ENCODE peak calls at places on chromosomes 3 and 15, in eight cellular contexts. One of them, this sample, is unnamed.

GRCh38 chr3:62562017-62562416 is 188.7 kb upstream of the FEZF2 start:
- DNase-seq in brain microvascular endothelial cell: peak; percentile 56
- DNase-seq in epithelial cell of proximal tubule: no peak
- DNase-seq in astrocyte of the cerebellum: peak; percentile 60
- DNase-seq in GM12878: no peak
- DNase-seq in astrocyte of the spinal cord: peak; percentile 53
- DNase-seq in thoracic aorta: no peak
- DNase-seq in left ventricle myocardium inferior: no peak
- DNase-seq in this sample: no peak

GRCh38 chr3:50554553-50554952 is 13.0 kb downstream of the C3orf18 start:
- DNase-seq in left ventricle myocardium inferior: no peak
- DNase-seq in GM12878: no peak
- DNase-seq in epithelial cell of proximal tubule: no peak
- DNase-seq in brain microvascular endothelial cell: no peak
- DNase-seq in astrocyte of the cerebellum: no peak
- DNase-seq in thoracic aorta: no peak
- DNase-seq in astrocyte of the spinal cord: no peak
- DNase-seq in this sample: no peak

GRCh38 chr15:92906038-92906437 is 5.9 kb downstream of the CHD2 start:
- DNase-seq in brain microvascular endothelial cell: no peak
- DNase-seq in GM12878: no peak
- DNase-seq in astrocyte of the spinal cord: no peak
- DNase-seq in astrocyte of the cerebellum: no peak
- DNase-seq in epithelial cell of proximal tubule: no peak
- DNase-seq in left ventricle myocardium inferior: no peak
- DNase-seq in thoracic aorta: no peak
- DNase-seq in this sample: no peak

GRCh38 chr3:101811875-101812274 is 32.9 kb downstream of the NXPE3 start:
- DNase-seq in GM12878: no peak
- DNase-seq in brain microvascular endothelial cell: no peak
- DNase-seq in left ventricle myocardium inferior: no peak
- DNase-seq in thoracic aorta: no peak
- DNase-seq in astrocyte of the cerebellum: no peak
- DNase-seq in astrocyte of the spinal cord: no peak
- DNase-seq in epithelial cell of proximal tubule: no peak
- DNase-seq in this sample: no peak

GRCh38 chr15:43771816-43772215 is 5.0 kb downstream of the ELL3 start:
- DNase-seq in brain microvascular endothelial cell: no peak
- DNase-seq in astrocyte of the cerebellum: no peak
- DNase-seq in left ventricle myocardium inferior: no peak
- DNase-seq in thoracic aorta: no peak
- DNase-seq in astrocyte of the spinal cord: no peak
- DNase-seq in epithelial cell of proximal tubule: no peak
- DNase-seq in GM12878: no peak
- DNase-seq in this sample: no peak

GRCh38 chr3:141436180-141436579 is 50.6 kb upstream of the RASA2 start:
- DNase-seq in astrocyte of the spinal cord: no peak
- DNase-seq in thoracic aorta: no peak
- DNase-seq in left ventricle myocardium inferior: no peak
- DNase-seq in GM12878: no peak
- DNase-seq in epithelial cell of proximal tubule: no peak
- DNase-seq in brain microvascular endothelial cell: no peak
- DNase-seq in astrocyte of the cerebellum: no peak
- DNase-seq in this sample: no peak

GRCh38 chr3:140922634-140923033 is 19.0 kb upstream of the SLC25A36 start:
- DNase-seq in astrocyte of the spinal cord: peak; percentile 33
- DNase-seq in epithelial cell of proximal tubule: no peak
- DNase-seq in thoracic aorta: no peak
- DNase-seq in brain microvascular endothelial cell: peak; percentile 21
- DNase-seq in astrocyte of the cerebellum: no peak
- DNase-seq in GM12878: no peak
- DNase-seq in left ventricle myocardium inferior: no peak
- DNase-seq in this sample: no peak

GRCh38 chr3:71482771-71483170 is 100.8 kb downstream of the FOXP1 start:
- DNase-seq in left ventricle myocardium inferior: no peak
- DNase-seq in brain microvascular endothelial cell: no peak
- DNase-seq in astrocyte of the cerebellum: no peak
- DNase-seq in epithelial cell of proximal tubule: no peak
- DNase-seq in thoracic aorta: no peak
- DNase-seq in astrocyte of the spinal cord: no peak
- DNase-seq in GM12878: no peak
- DNase-seq in this sample: no peak

GRCh38 chr15:63369766-63370165 is 11.9 kb downstream of the CA12 start:
- DNase-seq in brain microvascular endothelial cell: no peak
- DNase-seq in left ventricle myocardium inferior: no peak
- DNase-seq in astrocyte of the cerebellum: no peak
- DNase-seq in GM12878: no peak
- DNase-seq in astrocyte of the spinal cord: no peak
- DNase-seq in epithelial cell of proximal tubule: no peak
- DNase-seq in thoracic aorta: no peak
- DNase-seq in this sample: no peak

GRCh38 chr3:64345351-64345750 is 120.1 kb upstream of the PRICKLE2 start:
- DNase-seq in left ventricle myocardium inferior: no peak
- DNase-seq in thoracic aorta: no peak
- DNase-seq in brain microvascular endothelial cell: peak; percentile 77
- DNase-seq in astrocyte of the cerebellum: peak; percentile 93
- DNase-seq in epithelial cell of proximal tubule: no peak
- DNase-seq in astrocyte of the spinal cord: peak; percentile 86
- DNase-seq in GM12878: no peak
- DNase-seq in this sample: no peak

GRCh38 chr15:68256675-68257450 is 20.7 kb upstream of the FEM1B start:
- DNase-seq in epithelial cell of proximal tubule: no peak
- DNase-seq in thoracic aorta: peak; percentile 59
- DNase-seq in brain microvascular endothelial cell: peak; percentile 62
- DNase-seq in GM12878: no peak
- DNase-seq in astrocyte of the cerebellum: peak; percentile 20
- DNase-seq in astrocyte of the spinal cord: peak; percentile 75
- DNase-seq in left ventricle myocardium inferior: peak; percentile 92
- DNase-seq in this sample: peak; percentile 89

GRCh38 chr3:124748560-124749198 is 18.4 kb downstream of the UMPS start:
- DNase-seq in GM12878: no peak
- DNase-seq in astrocyte of the cerebellum: no peak
- DNase-seq in thoracic aorta: no peak
- DNase-seq in epithelial cell of proximal tubule: no peak
- DNase-seq in left ventricle myocardium inferior: no peak
- DNase-seq in brain microvascular endothelial cell: no peak
- DNase-seq in astrocyte of the spinal cord: no peak
- DNase-seq in this sample: no peak

GRCh38 chr15:83747050-83747717 is 93.3 kb downstream of the ADAMTSL3 start:
- DNase-seq in astrocyte of the spinal cord: no peak
- DNase-seq in brain microvascular endothelial cell: peak; percentile 40
- DNase-seq in GM12878: no peak
- DNase-seq in left ventricle myocardium inferior: no peak
- DNase-seq in thoracic aorta: no peak
- DNase-seq in astrocyte of the cerebellum: peak; percentile 13
- DNase-seq in epithelial cell of proximal tubule: no peak
- DNase-seq in this sample: no peak

GRCh38 chr3:148954981-148955380 is 36.4 kb upstream of the GYG1 start:
- DNase-seq in astrocyte of the cerebellum: no peak
- DNase-seq in GM12878: no peak
- DNase-seq in astrocyte of the spinal cord: no peak
- DNase-seq in brain microvascular endothelial cell: no peak
- DNase-seq in left ventricle myocardium inferior: no peak
- DNase-seq in thoracic aorta: no peak
- DNase-seq in epithelial cell of proximal tubule: no peak
- DNase-seq in this sample: no peak

GRCh38 chr15:80066912-80067311 is 7.4 kb downstream of the ZFAND6 start:
- DNase-seq in astrocyte of the spinal cord: no peak
- DNase-seq in GM12878: no peak
- DNase-seq in thoracic aorta: no peak
- DNase-seq in left ventricle myocardium inferior: no peak
- DNase-seq in astrocyte of the cerebellum: no peak
- DNase-seq in epithelial cell of proximal tubule: no peak
- DNase-seq in brain microvascular endothelial cell: no peak
- DNase-seq in this sample: no peak

GRCh38 chr3:13188975-13189374 is 115.7 kb upstream of the IQSEC1 start:
- DNase-seq in astrocyte of the cerebellum: no peak
- DNase-seq in thoracic aorta: no peak
- DNase-seq in astrocyte of the spinal cord: no peak
- DNase-seq in left ventricle myocardium inferior: no peak
- DNase-seq in brain microvascular endothelial cell: no peak
- DNase-seq in GM12878: no peak
- DNase-seq in epithelial cell of proximal tubule: no peak
- DNase-seq in this sample: no peak

GRCh38 chr3:36714343-36714742 is 50.0 kb downstream of the DCLK3 start:
- DNase-seq in brain microvascular endothelial cell: peak; percentile 31
- DNase-seq in thoracic aorta: no peak
- DNase-seq in left ventricle myocardium inferior: no peak
- DNase-seq in astrocyte of the cerebellum: no peak
- DNase-seq in GM12878: no peak
- DNase-seq in astrocyte of the spinal cord: peak; percentile 28
- DNase-seq in epithelial cell of proximal tubule: peak; percentile 90
- DNase-seq in this sample: no peak

GRCh38 chr3:20352547-20353164 is 166.7 kb upstream of the SGO1 start:
- DNase-seq in brain microvascular endothelial cell: peak; percentile 44
- DNase-seq in left ventricle myocardium inferior: no peak
- DNase-seq in epithelial cell of proximal tubule: no peak
- DNase-seq in GM12878: no peak
- DNase-seq in astrocyte of the spinal cord: peak; percentile 19
- DNase-seq in thoracic aorta: no peak
- DNase-seq in astrocyte of the cerebellum: no peak
- DNase-seq in this sample: no peak

GRCh38 chr3:128316456-128316855 is 150.2 kb downstream of the DNAJB8 start:
- DNase-seq in astrocyte of the spinal cord: no peak
- DNase-seq in thoracic aorta: no peak
- DNase-seq in brain microvascular endothelial cell: no peak
- DNase-seq in epithelial cell of proximal tubule: no peak
- DNase-seq in left ventricle myocardium inferior: no peak
- DNase-seq in GM12878: no peak
- DNase-seq in astrocyte of the cerebellum: no peak
- DNase-seq in this sample: no peak

GRCh38 chr15:69565066-69565465 is 112.4 kb downstream of the RPLP1 start:
- DNase-seq in epithelial cell of proximal tubule: no peak
- DNase-seq in astrocyte of the spinal cord: no peak
- DNase-seq in thoracic aorta: no peak
- DNase-seq in left ventricle myocardium inferior: no peak
- DNase-seq in brain microvascular endothelial cell: no peak
- DNase-seq in astrocyte of the cerebellum: no peak
- DNase-seq in GM12878: no peak
- DNase-seq in this sample: no peak

GRCh38 chr15:80856400-80856799 is 77.2 kb downstream of the CEMIP start:
- DNase-seq in astrocyte of the spinal cord: no peak
- DNase-seq in left ventricle myocardium inferior: no peak
- DNase-seq in GM12878: no peak
- DNase-seq in brain microvascular endothelial cell: no peak
- DNase-seq in astrocyte of the cerebellum: no peak
- DNase-seq in epithelial cell of proximal tubule: no peak
- DNase-seq in thoracic aorta: no peak
- DNase-seq in this sample: no peak

GRCh38 chr3:146732325-146732724 is 127.2 kb upstream of the PLSCR5 start:
- DNase-seq in epithelial cell of proximal tubule: no peak
- DNase-seq in astrocyte of the cerebellum: no peak
- DNase-seq in astrocyte of the spinal cord: no peak
- DNase-seq in brain microvascular endothelial cell: no peak
- DNase-seq in thoracic aorta: no peak
- DNase-seq in left ventricle myocardium inferior: no peak
- DNase-seq in GM12878: no peak
- DNase-seq in this sample: no peak

GRCh38 chr3:175149675-175150074 is 290.5 kb downstream of the NAALADL2 start:
- DNase-seq in GM12878: peak; percentile 62
- DNase-seq in brain microvascular endothelial cell: no peak
- DNase-seq in astrocyte of the cerebellum: no peak
- DNase-seq in epithelial cell of proximal tubule: no peak
- DNase-seq in left ventricle myocardium inferior: no peak
- DNase-seq in astrocyte of the spinal cord: peak; percentile 12
- DNase-seq in thoracic aorta: no peak
- DNase-seq in this sample: no peak

GRCh38 chr3:112505907-112506306 is 6.6 kb upstream of the BTLA start:
- DNase-seq in GM12878: no peak
- DNase-seq in brain microvascular endothelial cell: no peak
- DNase-seq in astrocyte of the spinal cord: no peak
- DNase-seq in left ventricle myocardium inferior: no peak
- DNase-seq in epithelial cell of proximal tubule: no peak
- DNase-seq in thoracic aorta: no peak
- DNase-seq in astrocyte of the cerebellum: no peak
- DNase-seq in this sample: no peak
- TF ChIP-seq CTCF in GM12878: no peak
- TF ChIP-seq CTCF in brain microvascular endothelial cell: no peak
- TF ChIP-seq CTCF in astrocyte of the spinal cord: no peak
- TF ChIP-seq CTCF in left ventricle myocardium inferior: no peak
- TF ChIP-seq CTCF in epithelial cell of proximal tubule: no peak
- TF ChIP-seq CTCF in thoracic aorta: no peak
- TF ChIP-seq CTCF in astrocyte of the cerebellum: no peak
- TF ChIP-seq CTCF in this sample: no peak

GRCh38 chr15:40847225-40847961 is 3.5 kb downstream of the SPINT1 start:
- DNase-seq in epithelial cell of proximal tubule: no peak
- DNase-seq in brain microvascular endothelial cell: peak; percentile 25
- DNase-seq in astrocyte of the cerebellum: no peak
- DNase-seq in astrocyte of the spinal cord: no peak
- DNase-seq in GM12878: peak; percentile 57
- DNase-seq in thoracic aorta: no peak
- DNase-seq in left ventricle myocardium inferior: peak; percentile 38
- DNase-seq in this sample: no peak
- H3K4me3 ChIP-seq in epithelial cell of proximal tubule: peak overlapping the region; percentile 84
- H3K4me3 ChIP-seq in brain microvascular endothelial cell: no peak overlapping the region
- H3K4me3 ChIP-seq in astrocyte of the cerebellum: no peak overlapping the region
- H3K4me3 ChIP-seq in astrocyte of the spinal cord: no peak overlapping the region
- H3K4me3 ChIP-seq in GM12878: peak overlapping the region; percentile 45
- H3K4me3 ChIP-seq in thoracic aorta: no peak overlapping the region
- H3K4me3 ChIP-seq in left ventricle myocardium inferior: no peak overlapping the region
- H3K4me3 ChIP-seq in this sample: no peak overlapping the region

DNA sequence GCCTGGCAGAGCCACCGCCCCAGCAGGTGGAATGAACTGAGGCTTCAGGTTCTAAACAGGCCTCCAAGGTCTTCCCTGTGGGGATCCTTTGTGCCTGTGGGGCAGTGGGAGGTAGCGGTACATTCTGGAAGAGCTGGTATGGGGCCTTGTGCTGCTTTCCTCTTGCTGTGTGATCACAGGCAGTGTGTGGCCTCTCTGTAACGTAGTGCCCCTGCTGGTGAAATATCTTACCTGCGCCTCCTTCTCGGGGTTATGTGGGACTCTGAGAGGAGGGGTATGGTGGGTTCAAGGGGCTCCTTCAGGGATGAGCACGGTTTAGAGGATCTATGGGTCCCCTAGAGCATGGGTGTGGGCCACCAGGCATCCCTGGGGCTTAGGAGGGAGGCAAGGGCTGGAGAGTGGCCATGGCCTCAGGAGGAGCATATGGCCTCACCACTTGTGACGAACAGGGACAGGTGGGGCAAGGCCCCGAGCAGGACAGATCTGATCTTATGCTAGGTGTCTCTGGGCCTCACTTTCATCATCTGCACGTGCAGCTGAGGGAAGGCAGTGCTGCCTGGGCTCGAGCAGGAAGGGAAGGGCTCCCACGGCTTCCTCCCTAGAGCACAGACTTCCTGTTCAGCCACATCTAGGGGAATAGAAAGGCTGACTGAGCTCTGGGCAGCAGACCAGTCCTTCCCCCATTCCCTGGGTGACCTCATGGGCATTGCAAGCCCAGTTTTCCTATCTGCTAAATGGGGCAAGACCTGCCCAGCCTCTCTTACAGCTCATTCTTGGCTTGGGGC is 1.9 kb upstream of the ALS2CL start:
- DNase-seq in epithelial cell of proximal tubule: no peak
- DNase-seq in thoracic aorta: no peak
- DNase-seq in left ventricle myocardium inferior: peak; percentile 70
- DNase-seq in astrocyte of the cerebellum: no peak
- DNase-seq in astrocyte of the spinal cord: no peak
- DNase-seq in brain microvascular endothelial cell: no peak
- DNase-seq in GM12878: no peak
- DNase-seq in this sample: peak; percentile 20
- TF ChIP-seq CTCF in epithelial cell of proximal tubule: peak; percentile 44
- TF ChIP-seq CTCF in thoracic aorta: no peak
- TF ChIP-seq CTCF in left ventricle myocardium inferior: peak; percentile 38
- TF ChIP-seq CTCF in astrocyte of the cerebellum: peak; percentile 31
- TF ChIP-seq CTCF in astrocyte of the spinal cord: peak; percentile 32
- TF ChIP-seq CTCF in brain microvascular endothelial cell: peak; percentile 52
- TF ChIP-seq CTCF in GM12878: peak; percentile 34
- TF ChIP-seq CTCF in this sample: no peak

GRCh38 chr15:40859206-40859851 is 14.7 kb downstream of the RHOV start:
- DNase-seq in astrocyte of the cerebellum: peak; percentile 50
- DNase-seq in astrocyte of the spinal cord: peak; percentile 73
- DNase-seq in epithelial cell of proximal tubule: no peak
- DNase-seq in left ventricle myocardium inferior: peak; percentile 47
- DNase-seq in GM12878: no peak
- DNase-seq in brain microvascular endothelial cell: peak; percentile 74
- DNase-seq in thoracic aorta: no peak
- DNase-seq in this sample: no peak
- H3K4me3 ChIP-seq in astrocyte of the cerebellum: no peak overlapping the region
- H3K4me3 ChIP-seq in astrocyte of the spinal cord: no peak overlapping the region
- H3K4me3 ChIP-seq in epithelial cell of proximal tubule: peak overlapping the region; percentile 5
- H3K4me3 ChIP-seq in left ventricle myocardium inferior: no peak overlapping the region
- H3K4me3 ChIP-seq in GM12878: no peak overlapping the region
- H3K4me3 ChIP-seq in brain microvascular endothelial cell: no peak overlapping the region
- H3K4me3 ChIP-seq in thoracic aorta: no peak overlapping the region
- H3K4me3 ChIP-seq in this sample: no peak overlapping the region